ENCODE peak calls at places on chromosomes 2 and 18, in four cellular contexts. One of them, this sample, is unnamed.

GRCh38 chr2:119426396-119426675 is 5.3 kb upstream of the TMEM37 start:
- DNase-seq in A549: no peak
- DNase-seq in thyroid gland: no peak
- DNase-seq in cardiac fibroblast: no peak
- DNase-seq in this sample: no peak

GRCh38 chr18:6561029-6561861 is 146.5 kb upstream of the L3MBTL4 start:
- DNase-seq in A549: no peak
- DNase-seq in thyroid gland: peak; percentile 77
- DNase-seq in cardiac fibroblast: peak; percentile 35
- DNase-seq in this sample: peak; percentile 78

GRCh38 chr2:183665403-183665802 is 541.2 kb downstream of the NUP35 start:
- DNase-seq in A549: no peak
- DNase-seq in thyroid gland: no peak
- DNase-seq in cardiac fibroblast: no peak
- DNase-seq in this sample: no peak

GRCh38 chr2:191894681-191895147 is 47.8 kb upstream of the CAVIN2 start:
- DNase-seq in A549: peak; percentile 14
- DNase-seq in thyroid gland: no peak
- DNase-seq in cardiac fibroblast: peak; percentile 85
- DNase-seq in this sample: peak; percentile 93

GRCh38 chr2:230097841-230098240 is 29.1 kb upstream of the SLC16A14 start:
- DNase-seq in A549: no peak
- DNase-seq in thyroid gland: no peak
- DNase-seq in cardiac fibroblast: peak; percentile 49
- DNase-seq in this sample: no peak

GRCh38 chr2:95530734-95531133 is 46.2 kb upstream of the TRIM43B start:
- DNase-seq in A549: no peak
- DNase-seq in thyroid gland: no peak
- DNase-seq in cardiac fibroblast: peak; percentile 79
- DNase-seq in this sample: peak; percentile 77

GRCh38 chr2:44044281-44044720 is 48.5 kb upstream of the LRPPRC start:
- DNase-seq in A549: peak; percentile 91
- DNase-seq in thyroid gland: peak; percentile 90
- DNase-seq in cardiac fibroblast: peak; percentile 84
- DNase-seq in this sample: peak; percentile 73

GRCh38 chr2:138649571-138649970 is 130.6 kb downstream of the NXPH2 start:
- DNase-seq in A549: no peak
- DNase-seq in thyroid gland: no peak
- DNase-seq in cardiac fibroblast: no peak
- DNase-seq in this sample: peak; percentile 10

GRCh38 chr2:9288233-9288632 is 81.6 kb downstream of the ASAP2 start:
- DNase-seq in A549: peak; percentile 55
- DNase-seq in thyroid gland: no peak
- DNase-seq in cardiac fibroblast: peak; percentile 98
- DNase-seq in this sample: peak; percentile 99

GRCh38 chr2:98561018-98561417 is 47.3 kb downstream of the COA5 start:
- DNase-seq in A549: no peak
- DNase-seq in thyroid gland: no peak
- DNase-seq in cardiac fibroblast: no peak
- DNase-seq in this sample: no peak

GRCh38 chr2:98558852-98559530 is 49.3 kb downstream of the COA5 start:
- DNase-seq in A549: no peak
- DNase-seq in thyroid gland: no peak
- DNase-seq in cardiac fibroblast: no peak
- DNase-seq in this sample: peak; percentile 13

GRCh38 chr2:98561902-98562695 is 46.2 kb downstream of the COA5 start:
- DNase-seq in A549: no peak
- DNase-seq in thyroid gland: peak; percentile 68
- DNase-seq in cardiac fibroblast: peak; percentile 48
- DNase-seq in this sample: no peak

GRCh38 chr2:98559581-98559980 is 48.7 kb downstream of the COA5 start:
- DNase-seq in A549: no peak
- DNase-seq in thyroid gland: no peak
- DNase-seq in cardiac fibroblast: no peak
- DNase-seq in this sample: no peak

GRCh38 chr2:98560256-98560771 is 48.0 kb downstream of the COA5 start:
- DNase-seq in A549: no peak
- DNase-seq in thyroid gland: peak; percentile 59
- DNase-seq in cardiac fibroblast: peak; percentile 91
- DNase-seq in this sample: peak; percentile 92
- TF ChIP-seq CTCF in A549: no peak
- TF ChIP-seq CTCF in thyroid gland: no peak
- TF ChIP-seq CTCF in cardiac fibroblast: no peak
- TF ChIP-seq CTCF in this sample: no peak

GRCh38 chr2:160646684-160647444 is 153.3 kb upstream of the RBMS1 start:
- DNase-seq in A549: no peak
- DNase-seq in thyroid gland: peak; percentile 73
- DNase-seq in cardiac fibroblast: no peak
- DNase-seq in this sample: no peak
- TF ChIP-seq CTCF in A549: no peak
- TF ChIP-seq CTCF in thyroid gland: no peak
- TF ChIP-seq CTCF in cardiac fibroblast: no peak
- TF ChIP-seq CTCF in this sample: no peak

DNA sequence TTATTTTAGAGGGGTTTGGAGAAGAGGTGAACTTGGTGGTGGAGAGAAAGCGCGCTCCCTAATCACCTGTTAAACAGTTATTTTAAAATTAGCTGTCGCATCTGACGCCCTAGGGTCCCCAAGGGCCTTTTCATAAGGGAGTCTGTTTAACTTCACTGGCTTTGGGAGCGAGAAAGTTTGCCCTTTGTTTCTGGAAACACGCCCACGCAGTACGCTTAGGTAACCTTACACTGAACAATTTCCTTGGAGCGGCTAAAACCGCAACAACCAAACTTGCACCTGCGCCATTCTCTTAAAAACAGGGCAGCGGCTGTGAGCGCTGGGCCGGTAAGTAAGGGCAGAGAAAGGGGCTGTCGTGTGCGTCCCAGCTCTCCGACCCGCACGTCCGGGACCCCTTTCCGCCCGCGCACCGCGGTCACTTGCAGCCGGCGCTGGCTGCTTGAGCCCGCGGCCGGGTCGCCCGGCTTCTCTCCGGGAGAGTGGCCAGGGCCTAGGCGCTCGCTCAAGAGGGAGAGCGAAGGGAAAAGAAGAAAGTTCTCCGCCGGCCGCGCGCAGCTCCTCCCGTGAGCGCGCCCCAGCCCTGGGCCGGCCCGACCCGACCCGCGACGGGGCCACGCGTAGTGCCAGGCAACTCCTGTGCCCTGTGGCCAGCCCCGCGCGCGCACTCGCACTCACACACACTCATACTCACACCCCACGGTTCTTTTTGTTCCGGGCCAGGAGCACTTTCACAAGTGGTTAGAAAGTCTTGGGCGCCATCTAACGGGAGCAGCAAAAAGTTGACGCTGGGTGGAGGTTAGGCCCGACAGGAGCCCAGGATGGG is 19.2 kb downstream of the POU3F3 start:
- DNase-seq in A549: peak; percentile 70
- DNase-seq in thyroid gland: peak; percentile 62
- DNase-seq in cardiac fibroblast: peak; percentile 71
- DNase-seq in this sample: peak; percentile 72
- TF ChIP-seq CTCF in A549: peak; percentile 70
- TF ChIP-seq CTCF in thyroid gland: no peak
- TF ChIP-seq CTCF in cardiac fibroblast: peak; percentile 61
- TF ChIP-seq CTCF in this sample: peak; percentile 62

GRCh38 chr2:149611100-149611820 is 23.7 kb upstream of the MMADHC start:
- DNase-seq in A549: no peak
- DNase-seq in thyroid gland: no peak
- DNase-seq in cardiac fibroblast: no peak
- DNase-seq in this sample: no peak

GRCh38 chr2:149601141-149601796 is 13.7 kb upstream of the MMADHC start:
- DNase-seq in A549: no peak
- DNase-seq in thyroid gland: no peak
- DNase-seq in cardiac fibroblast: peak; percentile 77
- DNase-seq in this sample: peak; percentile 52

GRCh38 chr2:149612122-149612521 is 24.5 kb upstream of the MMADHC start:
- DNase-seq in A549: no peak
- DNase-seq in thyroid gland: peak; percentile 20
- DNase-seq in cardiac fibroblast: peak; percentile 24
- DNase-seq in this sample: peak; percentile 29

DNA sequence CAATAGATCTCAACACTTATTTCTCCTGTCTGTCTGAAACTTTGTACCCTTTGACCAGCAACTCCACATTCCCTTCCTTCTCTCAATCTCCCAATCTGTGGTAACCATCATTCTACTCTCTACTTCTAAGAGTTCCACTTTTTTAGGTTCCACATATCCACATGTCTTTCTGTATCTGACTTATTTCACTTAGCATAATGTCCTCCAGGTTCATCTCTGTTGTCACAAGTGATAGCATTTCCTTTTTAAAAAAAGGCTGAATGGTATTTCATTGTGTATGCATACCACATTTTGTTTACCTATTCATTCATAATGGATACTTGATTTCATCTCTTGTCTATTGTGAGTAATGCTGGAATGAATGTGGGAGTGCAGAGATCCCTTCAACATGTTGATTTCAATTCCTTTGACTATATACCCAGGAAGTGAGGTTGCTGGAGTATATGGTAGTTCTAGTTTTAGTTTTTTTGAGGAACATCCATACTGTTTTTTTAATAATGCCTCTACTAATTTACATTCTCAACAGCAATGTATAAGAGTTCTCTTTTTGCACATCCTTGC is 18.8 kb upstream of the MMADHC start:
- DNase-seq in A549: no peak
- DNase-seq in thyroid gland: no peak
- DNase-seq in cardiac fibroblast: peak; percentile 67
- DNase-seq in this sample: no peak
- TF ChIP-seq CTCF in A549: no peak
- TF ChIP-seq CTCF in thyroid gland: no peak
- TF ChIP-seq CTCF in cardiac fibroblast: no peak
- TF ChIP-seq CTCF in this sample: no peak

GRCh38 chr2:240225660-240226475 is 85.4 kb upstream of the OTOS start:
- DNase-seq in A549: no peak
- DNase-seq in thyroid gland: no peak
- DNase-seq in cardiac fibroblast: no peak
- DNase-seq in this sample: no peak
- TF ChIP-seq CTCF in A549: peak; percentile 26
- TF ChIP-seq CTCF in thyroid gland: no peak
- TF ChIP-seq CTCF in cardiac fibroblast: no peak
- TF ChIP-seq CTCF in this sample: peak; percentile 13

GRCh38 chr18:65936678-65937077 is 185.9 kb downstream of the CDH7 start:
- DNase-seq in A549: no peak
- DNase-seq in thyroid gland: no peak
- DNase-seq in cardiac fibroblast: no peak
- DNase-seq in this sample: no peak
- TF ChIP-seq CTCF in A549: no peak
- TF ChIP-seq CTCF in thyroid gland: no peak
- TF ChIP-seq CTCF in cardiac fibroblast: no peak
- TF ChIP-seq CTCF in this sample: no peak

This sample was measured in fibroblast of mammary gland.